ENCODE peak calls at places on chromosomes 4 and X, in ten cellular contexts. Z is right lobe of liver; E is AG09309; J is activated CD4-positive, alpha-beta T cell treated with anti-CD3 and anti-CD28 coated beads for 1 hour; V is AG10803; I is keratinocyte; P is stimulated activated CD4-positive, alpha-beta T cell treated with anti-CD3 and anti-CD28 coated beads, Interleukin-15, amount 100 ng/mL, for 24 hours; B is GM23338; N is lung; F is sigmoid colon. Q is an unnamed sample.

GRCh38 chrX:41556958-41557357 is 109.8 kb downstream of the NYX start:
- DNase-seq in Z (no peak), E (no peak), J (no peak), V (peak), I (no peak), P (no peak), B (no peak), N (no peak), F (no peak), Q (no peak)

GRCh38 chrX:155027509-155028066 is 944 bp downstream of the FUNDC2 start:
- DNase-seq in Z (no peak), E (peak), J (no peak), V (peak), I (no peak), P (peak), B (no peak), N (no peak), F (peak), Q (no peak)

GRCh38 chrX:103741879-103742278 is 31.2 kb downstream of the TMEM31 start:
- DNase-seq in Z (no peak), E (no peak), J (no peak), V (peak), I (no peak), P (no peak), B (no peak), N (no peak), F (no peak), Q (no peak)

GRCh38 chr4:107643021-107643420 is 77.0 kb downstream of the PAPSS1 start:
- DNase-seq in Z (no peak), E (no peak), J (no peak), V (peak), I (no peak), P (no peak), B (no peak), N (no peak), F (no peak), Q (no peak)

GRCh38 chrX:102669526-102669925 is 18.2 kb downstream of the GPRASP1 start:
- DNase-seq in Z (no peak), E (no peak), J (no peak), V (no peak), I (no peak), P (no peak), B (peak), N (no peak), F (no peak), Q (no peak)

GRCh38 chr4:170736710-170737109 is 647.0 kb upstream of the AADAT start:
- DNase-seq in Z (no peak), E (no peak), J (no peak), V (no peak), I (no peak), P (no peak), B (no peak), N (no peak), F (no peak), Q (no peak)

GRCh38 chrX:116246261-116246660 is 75.7 kb downstream of the AGTR2 start:
- DNase-seq in Z (no peak), E (no peak), J (no peak), V (peak), I (no peak), P (no peak), B (no peak), N (no peak), F (no peak), Q (no peak)

GRCh38 chr4:174209296-174209695 is 74.2 kb downstream of the FBXO8 start:
- DNase-seq in Z (no peak), E (no peak), J (no peak), V (peak), I (no peak), P (no peak), B (no peak), N (no peak), F (no peak), Q (no peak)

GRCh38 chr4:33063238-33063637 is 2343.1 kb downstream of the PCDH7 start:
- DNase-seq in Z (no peak), E (peak), J (no peak), V (peak), I (no peak), P (no peak), B (no peak), N (no peak), F (no peak), Q (no peak)

GRCh38 chr4:20358110-20358509 is 106.4 kb downstream of the SLIT2 start:
- DNase-seq in Z (no peak), E (no peak), J (no peak), V (no peak), I (no peak), P (no peak), B (no peak), N (no peak), F (no peak), Q (no peak)

GRCh38 chr4:157012296-157012695 is 40.7 kb upstream of the PDGFC start:
- DNase-seq in Z (no peak), E (no peak), J (no peak), V (no peak), I (no peak), P (no peak), B (no peak), N (no peak), F (no peak), Q (no peak)

GRCh38 chr4:85929926-85930325 is 429.9 kb downstream of the MAPK10 start:
- DNase-seq in Z (peak), E (no peak), J (no peak), V (no peak), I (no peak), P (no peak), B (peak), N (peak), F (no peak), Q (no peak)

GRCh38 chr4:71156616-71157015 is 163.2 kb downstream of the DCK start:
- DNase-seq in Z (no peak), E (no peak), J (no peak), V (peak), I (no peak), P (no peak), B (no peak), N (no peak), F (no peak), Q (no peak)

GRCh38 chr4:146255874-146256273 is 41.5 kb downstream of the REELD1 start:
- DNase-seq in Z (no peak), E (peak), J (no peak), V (peak), I (no peak), P (no peak), B (no peak), N (no peak), F (no peak), Q (no peak)

GRCh38 chr4:10080874-10081606 is 35.6 kb downstream of the WDR1 start:
- DNase-seq in Z (no peak), E (no peak), J (no peak), V (no peak), I (no peak), P (no peak), B (no peak), N (no peak), F (peak), Q (no peak)

GRCh38 chr4:70915874-70916559 is 13.8 kb downstream of the MOB1B start:
- DNase-seq in Z (no peak), E (no peak), J (no peak), V (no peak), I (no peak), P (no peak), B (no peak), N (no peak), F (no peak), Q (no peak)

GRCh38 chr4:41209187-41209586 is 5.2 kb downstream of the APBB2 start:
- DNase-seq in Z (peak), E (no peak), J (no peak), V (peak), I (no peak), P (no peak), B (no peak), N (no peak), F (no peak), Q (no peak)

GRCh38 chr4:151152033-151152432 is 52.6 kb downstream of the RPS3A start:
- DNase-seq in Z (no peak), E (no peak), J (no peak), V (no peak), I (no peak), P (no peak), B (no peak), N (no peak), F (no peak), Q (peak)

GRCh38 chrX:153794897-153795816 is 689 bp downstream of the SSR4 start:
- DNase-seq in Z (no peak), E (no peak), J (no peak), V (no peak), I (no peak), P (no peak), B (no peak), N (no peak), F (no peak), Q (peak)

GRCh38 chr4:70041652-70042286 is 8.5 kb upstream of the HTN1 start:
- DNase-seq in Z (no peak), E (no peak), J (no peak), V (no peak), I (no peak), P (no peak), B (no peak), N (no peak), F (no peak), Q (no peak)

GRCh38 chr4:80207172-80207583 is 9.9 kb downstream of the PRDM8 start:
- DNase-seq in Z (no peak), E (no peak), J (no peak), V (no peak), I (no peak), P (no peak), B (peak), N (no peak), F (no peak), Q (no peak)

GRCh38 chr4:182929296-182929695 is 12.1 kb upstream of the DCTD start:
- DNase-seq in Z (no peak), E (peak), J (no peak), V (peak), I (no peak), P (no peak), B (no peak), N (no peak), F (no peak), Q (no peak)

GRCh38 chr4:73608677-73609594 is 11.3 kb downstream of the RASSF6 start:
- DNase-seq in Z (no peak), E (peak), J (no peak), V (no peak), I (no peak), P (no peak), B (no peak), N (no peak), F (no peak), Q (no peak)

GRCh38 chrX:154727418-154728323 is 23.2 kb downstream of the GAB3 start:
- DNase-seq in Z (peak), E (no peak), J (no peak), V (peak), I (no peak), P (no peak), B (no peak), N (peak), F (peak), Q (no peak)

GRCh38 chr4:23685481-23685880 is 204.4 kb downstream of the PPARGC1A start:
- DNase-seq in Z (no peak), E (no peak), J (no peak), V (no peak), I (no peak), P (no peak), B (no peak), N (no peak), F (no peak), Q (no peak)

GRCh38 chr4:77418333-77418732 is 187.3 kb upstream of the CXCL13 start:
- DNase-seq in Z (no peak), E (no peak), J (no peak), V (peak), I (no peak), P (peak), B (peak), N (no peak), F (no peak), Q (no peak)

GRCh38 chrX:3712080-3712869 is 1.2 kb downstream of the PRKX start:
- DNase-seq in Z (peak), E (no peak), J (no peak), V (peak), I (no peak), P (peak), B (peak), N (no peak), F (peak), Q (no peak)

GRCh38 chr4:5887361-5888221 is 5.3 kb downstream of the CRMP1 start:
- DNase-seq in Z (no peak), E (no peak), J (no peak), V (no peak), I (no peak), P (no peak), B (peak), N (no peak), F (no peak), Q (peak)

GRCh38 chr4:16158504-16158852 is 67.8 kb downstream of the TAPT1 start:
- DNase-seq in Z (no peak), E (no peak), J (no peak), V (no peak), I (no peak), P (no peak), B (no peak), N (no peak), F (no peak), Q (no peak)

GRCh38 chrX:98380106-98380505 is 1496.4 kb downstream of the RPA4 start:
- DNase-seq in Z (no peak), E (no peak), J (no peak), V (no peak), I (no peak), P (no peak), B (peak), N (no peak), F (no peak), Q (no peak)

GRCh38 chr4:100986360-100986868 is 360.9 kb downstream of the PPP3CA start:
- DNase-seq in Z (peak), E (no peak), J (no peak), V (no peak), I (no peak), P (no peak), B (peak), N (no peak), F (no peak), Q (no peak)

GRCh38 chrX:9369802-9370291 is 95.0 kb upstream of the TBL1X start:
- DNase-seq in Z (no peak), E (no peak), J (no peak), V (no peak), I (no peak), P (peak), B (no peak), N (no peak), F (no peak), Q (no peak)

Q was measured in K562.